ENCODE peak calls at places on chromosomes 12 and 14, in four cellular contexts. H is HepG2, U is GM12878, B is K562. Q is an unnamed sample.

GRCh38 chr12:29187756-29188155 is 38.7 kb downstream of the FAR2 start:
- DNase-seq in H (no peak), U (no peak), B (no peak), Q (no peak)

GRCh38 chr14:88866305-88866704 is 41.9 kb downstream of the TTC8 start:
- DNase-seq in H (no peak), U (no peak), B (no peak), Q (no peak)

GRCh38 chr12:11891350-11892064 is 179.2 kb upstream of the BCL2L14 start:
- DNase-seq in H (no peak), U (no peak), B (no peak), Q (no peak)

GRCh38 chr12:19759229-19759628 is 319.9 kb downstream of the AEBP2 start:
- DNase-seq in H (no peak), U (no peak), B (no peak), Q (no peak)

GRCh38 chr12:111174283-111175108 is 194.4 kb downstream of the PHETA1 start:
- DNase-seq in H (no peak), U (no peak), B (peak; percentile 38), Q (no peak)

GRCh38 chr12:27606986-27607385 is 83.0 kb downstream of the PPFIBP1 start:
- DNase-seq in H (peak; percentile 14), U (no peak), B (no peak), Q (no peak)

GRCh38 chr14:77151918-77152588 is 10.5 kb upstream of the ZDHHC22 start:
- DNase-seq in H (no peak), U (no peak), B (no peak), Q (no peak)

GRCh38 chr12:57687862-57688261 is 6.1 kb upstream of the OS9 start:
- DNase-seq in H (no peak), U (no peak), B (no peak), Q (no peak)

GRCh38 chr14:88667555-88668273 is 104.9 kb downstream of the ZC3H14 start:
- DNase-seq in H (peak; percentile 70), U (peak; percentile 25), B (peak; percentile 25), Q (peak; percentile 72)

GRCh38 chr12:120693848-120694247 is 6.9 kb downstream of the MLEC start:
- DNase-seq in H (no peak), U (no peak), B (no peak), Q (no peak)

GRCh38 chr12:57224278-57224972 is 5.1 kb upstream of the SHMT2 start:
- DNase-seq in H (no peak), U (no peak), B (no peak), Q (no peak)

GRCh38 chr12:65306603-65307501 is 28.4 kb downstream of the MSRB3 start:
- DNase-seq in H (peak; percentile 37), U (no peak), B (no peak), Q (peak; percentile 30)

GRCh38 chr12:132610051-132610759 is at the start of gene LRCOL1:
- DNase-seq in H (no peak), U (no peak), B (no peak), Q (no peak)

GRCh38 chr12:81811778-81812125 is 52.6 kb upstream of the PPFIA2 start:
- DNase-seq in H (no peak), U (no peak), B (no peak), Q (no peak)

GRCh38 chr14:100536141-100536540 is 51.1 kb downstream of the BEGAIN start:
- DNase-seq in H (no peak), U (no peak), B (no peak), Q (no peak)

GRCh38 chr12:52650520-52651081 is 1.4 kb downstream of the KRT2 start:
- DNase-seq in H (no peak), U (no peak), B (no peak), Q (no peak)

GRCh38 chr12:131487379-131488129 is 223.3 kb upstream of the SFSWAP start:
- DNase-seq in H (no peak), U (no peak), B (no peak), Q (no peak)

GRCh38 chr14:88613552-88614010 is 50.7 kb downstream of the ZC3H14 start:
- DNase-seq in H (peak; percentile 86), U (no peak), B (no peak), Q (no peak)

GRCh38 chr12:6285063-6285477 is 25.4 kb upstream of the PLEKHG6 start:
- DNase-seq in H (peak; percentile 70), U (no peak), B (peak; percentile 74), Q (peak; percentile 86)

GRCh38 chr14:103445783-103446182 is 60.6 kb downstream of the MARK3 start:
- DNase-seq in H (no peak), U (no peak), B (no peak), Q (no peak)

GRCh38 chr14:104171948-104172347 is 33.6 kb downstream of the KIF26A start:
- DNase-seq in H (no peak), U (no peak), B (no peak), Q (no peak)

DNA sequence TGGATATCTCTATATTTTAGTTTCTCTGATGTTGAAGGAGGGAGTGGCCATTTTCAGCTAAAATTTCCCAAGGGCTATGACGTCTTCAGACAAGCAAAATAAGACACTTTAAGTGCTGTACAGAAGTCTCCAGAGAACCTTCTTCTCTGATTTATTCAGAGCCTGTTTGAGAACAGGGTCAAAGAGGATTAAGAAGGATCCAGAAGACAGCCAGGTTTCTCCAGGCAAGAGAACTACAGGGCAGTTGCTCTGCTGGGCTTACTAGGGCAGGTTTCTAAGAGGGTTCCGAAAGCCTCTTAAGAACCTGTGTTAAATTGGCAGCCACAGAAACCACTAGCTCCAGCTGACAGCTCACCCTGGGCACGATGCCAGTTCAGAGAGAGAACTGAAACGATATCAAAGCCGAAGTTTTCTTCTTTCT is 1.2 kb downstream of the MGP start:
- DNase-seq in H (no peak), U (peak; percentile 70), B (no peak), Q (no peak)
- TF ChIP-seq FOXK2 in H (no peak), U (no peak), B (no peak), Q (no peak)

GRCh38 chr14:82313889-82314288 is 780.2 kb upstream of the SEL1L start:
- DNase-seq in H (no peak), U (no peak), B (no peak), Q (no peak)
- TF ChIP-seq FOXK2 in H (no peak), U (no peak), B (no peak), Q (no peak)

GRCh38 chr12:72075891-72076557 is 137.4 kb downstream of the TPH2 start:
- DNase-seq in H (no peak), U (no peak), B (no peak), Q (no peak)
- TF ChIP-seq FOXK2 in H (no peak), U (no peak), B (no peak), Q (no peak)

GRCh38 chr14:21071225-21072041 is 1.3 kb downstream of the ARHGEF40 start:
- DNase-seq in H (peak; percentile 56), U (peak; percentile 51), B (peak; percentile 58), Q (peak; percentile 79)

GRCh38 chr14:21073921-21074320 is 3.8 kb downstream of the ARHGEF40 start:
- DNase-seq in H (no peak), U (no peak), B (no peak), Q (no peak)

GRCh38 chr14:21072781-21073339 is 2.8 kb downstream of the ARHGEF40 start:
- DNase-seq in H (no peak), U (no peak), B (no peak), Q (no peak)

GRCh38 chr14:21070610-21071224 is 613 bp downstream of the ARHGEF40 start:
- DNase-seq in H (peak; percentile 69), U (no peak), B (peak; percentile 36), Q (no peak)

GRCh38 chr14:21072102-21072501 is 2.0 kb downstream of the ARHGEF40 start:
- DNase-seq in H (no peak), U (no peak), B (no peak), Q (no peak)
- TF ChIP-seq FOXK2 in H (no peak), U (no peak), B (no peak), Q (no peak)

GRCh38 chr12:123867141-123867540 is 105.0 kb downstream of the DNAH10 start:
- DNase-seq in H (peak; percentile 83), U (no peak), B (no peak), Q (no peak)
- TF ChIP-seq FOXK2 in H (no peak), U (no peak), B (no peak), Q (no peak)

GRCh38 chr14:75551021-75551420 is 27.4 kb upstream of the FLVCR2 start:
- DNase-seq in H (no peak), U (no peak), B (no peak), Q (no peak)

GRCh38 chr14:75553761-75554160 is 24.7 kb upstream of the FLVCR2 start:
- DNase-seq in H (no peak), U (no peak), B (no peak), Q (no peak)

GRCh38 chr14:75553157-75553556 is 25.3 kb upstream of the FLVCR2 start:
- DNase-seq in H (no peak), U (no peak), B (no peak), Q (no peak)

GRCh38 chr14:75558440-75558839 is 20.0 kb upstream of the FLVCR2 start:
- DNase-seq in H (no peak), U (no peak), B (no peak), Q (no peak)

GRCh38 chr14:75554482-75554881 is 23.9 kb upstream of the FLVCR2 start:
- DNase-seq in H (no peak), U (no peak), B (no peak), Q (no peak)
- TF ChIP-seq FOXK2 in H (no peak), U (no peak), B (no peak), Q (no peak)

DNA sequence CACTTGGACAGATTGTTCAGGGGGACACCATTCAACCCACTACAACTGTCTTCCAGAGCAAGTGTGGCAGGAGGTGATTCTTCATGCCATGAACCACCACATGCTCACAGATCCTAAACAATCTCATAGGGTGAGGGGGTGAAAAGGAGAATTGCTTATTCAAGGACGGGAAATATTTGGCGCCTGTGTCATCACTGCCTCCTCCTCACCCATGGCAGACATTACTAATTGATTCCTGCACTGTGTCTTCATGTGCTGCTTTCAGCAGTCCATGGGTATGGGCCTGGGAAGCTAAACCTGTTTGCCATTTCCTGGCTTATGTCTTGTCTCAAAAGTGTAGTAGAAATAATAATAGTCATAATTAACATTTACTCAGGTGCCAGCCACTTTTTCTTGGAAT is 31.3 kb downstream of the MMAB start:
- DNase-seq in H (no peak), U (no peak), B (no peak), Q (no peak)
- TF ChIP-seq FOXK2 in H (no peak), U (no peak), B (no peak), Q (no peak)

DNA sequence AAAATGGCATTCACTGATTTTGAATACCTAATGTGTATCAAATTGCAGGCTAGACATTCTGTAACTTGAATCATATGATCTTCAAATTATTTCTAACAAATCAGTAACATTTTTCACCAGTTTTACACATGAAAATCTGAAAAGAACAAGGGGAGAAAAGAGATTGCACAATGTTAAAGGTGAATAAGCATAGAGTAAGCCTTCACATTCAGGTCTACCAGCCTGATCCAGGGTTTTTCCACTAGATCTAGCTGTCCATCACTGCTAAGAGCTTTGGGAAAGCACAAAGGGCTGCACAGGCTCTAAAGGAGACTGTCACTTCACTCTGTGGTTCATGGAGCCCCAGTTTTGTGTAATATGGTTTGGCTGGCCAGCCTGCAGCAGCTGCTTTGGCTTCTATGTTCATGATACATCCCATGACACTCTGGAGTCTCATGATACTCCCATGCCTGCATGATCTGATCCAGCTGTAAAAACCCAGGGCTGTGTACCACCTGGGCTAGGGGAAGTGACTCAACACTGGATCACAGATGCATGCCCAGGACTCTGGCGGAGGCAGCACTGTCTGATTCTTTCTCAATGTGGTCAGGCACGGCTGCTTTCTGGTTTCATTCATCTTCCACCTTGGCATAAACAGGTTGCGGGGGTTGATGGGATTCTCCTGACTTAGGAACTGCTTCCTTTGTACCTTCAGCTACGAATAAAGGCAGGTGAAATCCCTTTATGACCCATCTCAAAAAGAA is 859.7 kb downstream of the GALC start:
- DNase-seq in H (no peak), U (no peak), B (no peak), Q (no peak)
- TF ChIP-seq FOXK2 in H (no peak), U (no peak), B (no peak), Q (no peak)

GRCh38 chr14:31457665-31458659 is 656 bp upstream of the DTD2 start:
- DNase-seq in H (peak; percentile 93), U (no peak), B (no peak), Q (no peak)
- TF ChIP-seq FOXK2 in H (peak; percentile 96), U (no peak), B (no peak), Q (no peak)

GRCh38 chr12:92070054-92070863 is 75.4 kb downstream of the BTG1 start:
- DNase-seq in H (peak; percentile 81), U (no peak), B (no peak), Q (no peak)
- TF ChIP-seq FOXK2 in H (no peak), U (no peak), B (no peak), Q (no peak)

Q was measured in HEK293T.